ENCODE peak calls at places on chromosome 20, in six cellular contexts. W is mesendoderm; O is A549; U is CD4-positive, alpha-beta T cell; F is psoas muscle; C is naive thymus-derived CD4-positive, alpha-beta T cell. R is an unnamed sample.

GRCh38 chr20:63053430-63054102 is 46.8 kb upstream of the BHLHE23 start:
- DNase-seq in C (no peak), O (no peak), W (no peak), U (no peak), F (no peak), R (no peak)

GRCh38 chr20:39263076-39263475 is 300.9 kb downstream of the DHX35 start:
- DNase-seq in F (no peak), W (no peak), C (no peak), O (no peak), U (no peak), R (no peak)

GRCh38 chr20:47133809-47134456 is 222.6 kb downstream of the ZMYND8 start:
- DNase-seq in O (peak), U (no peak), W (peak), C (no peak), F (peak), R (no peak)

GRCh38 chr20:38029453-38029852 is 3.8 kb downstream of the TTI1 start:
- DNase-seq in C (no peak), O (no peak), F (no peak), W (no peak), U (no peak), R (no peak)

GRCh38 chr20:63626424-63627128 is at the start of gene GMEB2:
- DNase-seq in C (peak), U (peak), O (no peak), F (peak), W (no peak), R (peak)

GRCh38 chr20:61280217-61280980 is 28.3 kb downstream of the CDH4 start:
- DNase-seq in C (no peak), O (no peak), U (no peak), W (no peak), F (no peak), R (no peak)

GRCh38 chr20:37308098-37309050 is 18.9 kb downstream of the MANBAL start:
- DNase-seq in C (no peak), F (no peak), O (no peak), W (no peak), U (no peak), R (no peak)

GRCh38 chr20:49552007-49552406 is 15.9 kb downstream of the PTGIS start:
- DNase-seq in F (no peak), U (no peak), O (no peak), W (no peak), C (no peak), R (no peak)

GRCh38 chr20:37415118-37416085 is 69.5 kb downstream of the SRC start:
- DNase-seq in C (no peak), O (no peak), U (no peak), F (no peak), W (no peak), R (no peak)

GRCh38 chr20:53608456-53609413 is 15.1 kb upstream of the ZNF217 start:
- DNase-seq in O (no peak), W (peak), C (peak), F (peak), U (peak), R (peak)

GRCh38 chr20:46963758-46964181 is 69.1 kb downstream of the EYA2 start:
- DNase-seq in O (no peak), F (no peak), C (no peak), W (no peak), U (no peak), R (no peak)

GRCh38 chr20:16982091-16982726 is 234.1 kb downstream of the OTOR start:
- DNase-seq in U (no peak), W (no peak), O (no peak), C (no peak), F (no peak), R (no peak)

GRCh38 chr20:4844325-4844724 is 122.6 kb downstream of the PRND start:
- DNase-seq in U (no peak), O (peak), F (no peak), C (no peak), W (no peak), R (no peak)

GRCh38 chr20:59820204-59821041 is 113.0 kb downstream of the SYCP2 start:
- DNase-seq in C (no peak), W (no peak), F (peak), U (no peak), O (no peak), R (no peak)

GRCh38 chr20:60589624-60590023 is 631.4 kb downstream of the CDH26 start:
- DNase-seq in W (peak), O (no peak), C (no peak), U (no peak), F (no peak), R (no peak)

GRCh38 chr20:16978497-16978896 is 230.3 kb downstream of the OTOR start:
- DNase-seq in O (no peak), F (no peak), U (no peak), C (no peak), W (no peak), R (no peak)

GRCh38 chr20:41364236-41364855 is 2.3 kb downstream of the EMILIN3 start:
- DNase-seq in W (no peak), F (no peak), O (no peak), U (no peak), C (no peak), R (no peak)

GRCh38 chr20:35616465-35617396 is 1.1 kb downstream of the SPAG4 start:
- DNase-seq in F (peak), U (peak), W (peak), C (no peak), O (peak), R (peak)
- H3K27ac ChIP-seq in F (peak), U (no peak), W (no peak), C (peak), O (peak), R (peak)

GRCh38 chr20:44662256-44662655 is 10.8 kb upstream of the ADA start:
- DNase-seq in F (no peak), W (no peak), C (no peak), O (no peak), U (no peak), R (no peak)

GRCh38 chr20:44660506-44660905 is 9.0 kb upstream of the ADA start:
- DNase-seq in U (no peak), F (no peak), C (no peak), W (no peak), O (no peak), R (no peak)

GRCh38 chr20:44657875-44658274 is 6.4 kb upstream of the ADA start:
- DNase-seq in O (no peak), C (no peak), U (no peak), F (no peak), W (no peak), R (no peak)

GRCh38 chr20:44658810-44659209 is 7.3 kb upstream of the ADA start:
- DNase-seq in W (no peak), O (no peak), F (no peak), U (no peak), C (no peak), R (no peak)

DNA sequence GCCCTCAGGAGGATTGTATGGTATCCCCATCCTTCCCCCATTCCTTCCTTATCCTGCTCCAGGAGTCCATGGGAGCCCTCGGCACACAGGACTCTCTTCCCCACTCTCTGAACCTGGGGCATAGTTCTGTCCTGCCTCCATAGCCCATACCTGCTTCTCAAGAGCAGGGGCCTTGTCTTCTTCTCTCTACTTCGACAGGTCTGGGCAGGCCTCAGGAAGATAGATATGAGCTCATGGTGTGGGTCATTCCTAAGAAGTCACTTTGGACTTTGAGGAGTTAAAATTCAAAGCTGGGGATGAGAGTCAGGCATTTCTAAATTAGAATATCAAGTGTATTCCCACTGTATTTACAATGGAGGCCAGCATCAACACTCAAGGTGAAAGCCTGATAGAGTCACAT is 8.4 kb upstream of the ADA start:
- DNase-seq in U (no peak), F (no peak), W (no peak), O (no peak), C (no peak), R (no peak)
- H3K27ac ChIP-seq in U (no peak), F (no peak), W (no peak), O (no peak), C (no peak), R (no peak)

GRCh38 chr20:11352041-11352440 is 565.7 kb upstream of the BTBD3 start:
- DNase-seq in W (no peak), C (no peak), U (no peak), O (no peak), F (no peak), R (no peak)
- H3K27ac ChIP-seq in W (no peak), C (no peak), U (no peak), O (no peak), F (no peak), R (no peak)

GRCh38 chr20:3661060-3661820 is 2.0 kb downstream of the GFRA4 start:
- DNase-seq in W (no peak), C (no peak), U (no peak), O (no peak), F (peak), R (no peak)
- H3K27ac ChIP-seq in W (no peak), C (no peak), U (no peak), O (no peak), F (no peak), R (no peak)

GRCh38 chr20:58571942-58572666 is 56.9 kb upstream of the APCDD1L start:
- DNase-seq in F (peak), U (no peak), O (no peak), W (no peak), C (no peak), R (no peak)
- H3K27ac ChIP-seq in F (no peak), U (no peak), O (no peak), W (no peak), C (no peak), R (no peak)

GRCh38 chr20:25042531-25043498 is 15.1 kb downstream of the ACSS1 start:
- DNase-seq in W (no peak), U (peak), C (peak), F (peak), O (no peak), R (peak)
- H3K27ac ChIP-seq in W (no peak), U (peak), C (peak), F (peak), O (no peak), R (peak)

GRCh38 chr20:55471052-55472006 is 534.0 kb downstream of the CBLN4 start:
- DNase-seq in W (no peak), O (no peak), C (no peak), U (no peak), F (no peak), R (no peak)
- H3K27ac ChIP-seq in W (no peak), O (no peak), C (no peak), U (no peak), F (no peak), R (no peak)

GRCh38 chr20:8020314-8021079 is 936 bp upstream of the TMX4 start:
- DNase-seq in C (peak), O (no peak), W (no peak), U (no peak), F (no peak), R (peak)
- H3K27ac ChIP-seq in C (no peak), O (no peak), W (no peak), U (peak), F (peak), R (peak)